ENCODE peak calls at places on chromosomes 5 and 9, in six cellular contexts. N, G, F, Y, M and U are unnamed samples.
A peak's percentile ranks its signal among the peaks of the same experiment; 100 is the strongest.

GRCh38 chr5:34538026-34538672 is 118.0 kb upstream of the RAI14 start:
- DNase-seq in N (peak; percentile 64), G (no peak), F (no peak), Y (no peak), M (no peak), U (no peak)

GRCh38 chr5:71783891-71784290 is 64.8 kb downstream of the CARTPT start:
- DNase-seq in N (no peak), G (no peak), F (no peak), Y (no peak), M (no peak), U (no peak)

GRCh38 chr9:72524820-72525539 is 3.6 kb downstream of the TMC1 start:
- DNase-seq in N (peak; percentile 100), G (no peak), F (no peak), Y (no peak), M (peak; percentile 95), U (no peak)

GRCh38 chr9:23555849-23556248 is 270.2 kb downstream of the ELAVL2 start:
- DNase-seq in N (no peak), G (no peak), F (no peak), Y (no peak), M (no peak), U (no peak)

GRCh38 chr9:98002808-98003207 is 19.7 kb downstream of the ANP32B start:
- DNase-seq in N (no peak), G (no peak), F (no peak), Y (no peak), M (no peak), U (no peak)

GRCh38 chr5:60487885-60488425 is 212.0 kb downstream of the DEPDC1B start:
- DNase-seq in N (no peak), G (no peak), F (no peak), Y (no peak), M (no peak), U (no peak)

GRCh38 chr5:35963381-35963843 is 25.0 kb upstream of the CAPSL start:
- DNase-seq in N (peak; percentile 24), G (no peak), F (no peak), Y (no peak), M (no peak), U (no peak)

GRCh38 chr5:152542741-152543140 is 137.7 kb upstream of the NMUR2 start:
- DNase-seq in N (no peak), G (no peak), F (no peak), Y (no peak), M (no peak), U (no peak)

GRCh38 chr9:37437616-37438015 is 15.1 kb downstream of the GRHPR start:
- DNase-seq in N (no peak), G (no peak), F (no peak), Y (no peak), M (no peak), U (no peak)

GRCh38 chr5:174727794-174728662 is 3.6 kb downstream of the MSX2 start:
- DNase-seq in N (no peak), G (no peak), F (no peak), Y (no peak), M (no peak), U (no peak)

GRCh38 chr5:93274291-93274690 is 306.7 kb downstream of the NR2F1-AS1 start:
- DNase-seq in N (peak; percentile 98), G (no peak), F (no peak), Y (no peak), M (no peak), U (no peak)

GRCh38 chr9:93451762-93452709 is 551 bp downstream of the FAM120A start:
- DNase-seq in N (peak; percentile 65), G (peak; percentile 43), F (peak; percentile 26), Y (peak; percentile 71), M (no peak), U (peak; percentile 24)

GRCh38 chr5:59648949-59649921 is 244.3 kb downstream of the PDE4D start:
- DNase-seq in N (peak; percentile 76), G (no peak), F (no peak), Y (no peak), M (no peak), U (no peak)

GRCh38 chr5:14491505-14491904 is 90.1 kb upstream of the OTULINL start:
- DNase-seq in N (no peak), G (no peak), F (no peak), Y (no peak), M (no peak), U (no peak)

GRCh38 chr5:76691470-76692273 is 24.3 kb upstream of the F2R start:
- DNase-seq in N (peak; percentile 98), G (no peak), F (no peak), Y (no peak), M (no peak), U (no peak)

GRCh38 chr5:178234753-178235599 is 2.4 kb upstream of the PHYKPL start:
- DNase-seq in N (peak; percentile 81), G (peak; percentile 76), F (peak; percentile 69), Y (peak; percentile 17), M (no peak), U (peak; percentile 74)

GRCh38 chr5:37071901-37072581 is 177.1 kb downstream of the CPLANE1 start:
- DNase-seq in N (peak; percentile 81), G (no peak), F (no peak), Y (peak; percentile 32), M (peak; percentile 39), U (no peak)

GRCh38 chr9:84271887-84272556 is 68.5 kb downstream of the SLC28A3 start:
- DNase-seq in N (no peak), G (no peak), F (no peak), Y (no peak), M (no peak), U (no peak)

GRCh38 chr9:13755551-13755950 is 476.1 kb upstream of the MPDZ start:
- DNase-seq in N (peak; percentile 15), G (no peak), F (no peak), Y (no peak), M (no peak), U (no peak)

GRCh38 chr9:133276923-133277322 is 1.9 kb upstream of the ABO start:
- DNase-seq in N (no peak), G (no peak), F (no peak), Y (no peak), M (no peak), U (no peak)

GRCh38 chr5:73311291-73312110 is 137.1 kb downstream of the FOXD1 start:
- DNase-seq in N (no peak), G (no peak), F (no peak), Y (no peak), M (peak; percentile 66), U (no peak)

GRCh38 chr5:178131446-178131996 is 707 bp downstream of the RMND5B start:
- DNase-seq in N (no peak), G (no peak), F (no peak), Y (no peak), M (no peak), U (no peak)

GRCh38 chr9:99389087-99390033 is 167.3 kb downstream of the SEC61B start:
- DNase-seq in N (peak; percentile 15), G (no peak), F (no peak), Y (no peak), M (no peak), U (no peak)

GRCh38 chr9:114339130-114339908 is 9.7 kb downstream of the ORM2 start:
- DNase-seq in N (peak; percentile 62), G (peak; percentile 50), F (peak; percentile 40), Y (peak; percentile 15), M (no peak), U (peak; percentile 56)

GRCh38 chr9:20884985-20885593 is 146.4 kb downstream of the HACD4 start:
- DNase-seq in N (peak; percentile 77), G (peak; percentile 61), F (peak; percentile 46), Y (no peak), M (peak; percentile 10), U (peak; percentile 34)

GRCh38 chr9:138009456-138010273 is 132.1 kb downstream of the CACNA1B start:
- DNase-seq in N (no peak), G (no peak), F (no peak), Y (no peak), M (no peak), U (no peak)

GRCh38 chr5:58040044-58040443 is 419.8 kb downstream of the PLK2 start:
- DNase-seq in N (no peak), G (no peak), F (no peak), Y (no peak), M (no peak), U (no peak)

GRCh38 chr5:176560364-176560763 is 11.2 kb downstream of the CDHR2 start:
- DNase-seq in N (no peak), G (no peak), F (no peak), Y (no peak), M (no peak), U (peak; percentile 31)

GRCh38 chr5:138793481-138794010 is 40.3 kb downstream of the CTNNA1 start:
- DNase-seq in N (no peak), G (no peak), F (no peak), Y (no peak), M (no peak), U (no peak)

GRCh38 chr5:144487761-144488160 is 317.1 kb downstream of the KCTD16 start:
- DNase-seq in N (no peak), G (no peak), F (no peak), Y (no peak), M (no peak), U (no peak)

GRCh38 chr5:152532714-152533113 is 127.6 kb upstream of the NMUR2 start:
- DNase-seq in N (peak; percentile 73), G (no peak), F (no peak), Y (no peak), M (no peak), U (no peak)

GRCh38 chr9:28770226-28770625 is 1196.9 kb upstream of the C9orf72 start:
- DNase-seq in N (no peak), G (no peak), F (no peak), Y (no peak), M (no peak), U (no peak)

GRCh38 chr9:68552700-68553099 is 12.0 kb upstream of the TMEM252 start:
- DNase-seq in N (no peak), G (no peak), F (no peak), Y (no peak), M (peak; percentile 68), U (no peak)

GRCh38 chr9:120927125-120928014 is 774 bp upstream of the TRAF1 start:
- DNase-seq in N (no peak), G (no peak), F (no peak), Y (no peak), M (no peak), U (no peak)

GRCh38 chr9:136160321-136160938 is 41.8 kb upstream of the TMEM250 start:
- DNase-seq in N (no peak), G (no peak), F (no peak), Y (no peak), M (no peak), U (no peak)

GRCh38 chr9:79492092-79492995 is 79.4 kb upstream of the TLE4 start:
- DNase-seq in N (no peak), G (no peak), F (no peak), Y (no peak), M (no peak), U (no peak)

GRCh38 chr9:98708933-98709911 is at the start of gene GABBR2:
- DNase-seq in N (peak; percentile 25), G (no peak), F (no peak), Y (no peak), M (no peak), U (no peak)

GRCh38 chr9:38671748-38672147 is 48.2 kb downstream of the FAM240B start:
- DNase-seq in N (no peak), G (no peak), F (no peak), Y (no peak), M (no peak), U (no peak)

GRCh38 chr5:43432486-43433365 is 20.5 kb upstream of the CCL28 start:
- DNase-seq in N (no peak), G (no peak), F (no peak), Y (no peak), M (no peak), U (no peak)

GRCh38 chr5:138654281-138654867 is 79.2 kb upstream of the HSPA9 start:
- DNase-seq in N (peak; percentile 33), G (peak; percentile 68), F (peak; percentile 47), Y (no peak), M (peak; percentile 13), U (peak; percentile 80)